ENCODE peak calls at places on chromosomes 1 and 21, in eight cellular contexts. Z, A, U, Y, N, W, G and C are unnamed samples.

GRCh38 chr1:115463347-115463746 is 125.3 kb upstream of the NGF start:
- DNase-seq in A (no peak), U (no peak), G (no peak), N (no peak), Z (no peak), W (peak), Y (no peak), C (no peak)

GRCh38 chr1:159974350-159974965 is 20.4 kb upstream of the SLAMF9 start:
- DNase-seq in Z (no peak), G (no peak), W (no peak), N (no peak), U (no peak), A (no peak), Y (no peak), C (no peak)

GRCh38 chr1:197519741-197520334 is 251.8 kb downstream of the CRB1 start:
- DNase-seq in N (peak), Z (no peak), Y (no peak), G (peak), U (no peak), A (peak), W (no peak), C (no peak)

GRCh38 chr21:15272591-15272990 is 207.8 kb upstream of the NRIP1 start:
- DNase-seq in U (no peak), W (no peak), G (no peak), N (peak), Z (no peak), A (no peak), Y (no peak), C (no peak)

GRCh38 chr1:87852410-87853202 is 523.9 kb downstream of the LMO4 start:
- DNase-seq in W (peak), Y (no peak), Z (no peak), G (no peak), A (no peak), N (no peak), U (no peak), C (no peak)

GRCh38 chr1:116433283-116434257 is 60.5 kb downstream of the ATP1A1 start:
- DNase-seq in Z (no peak), U (peak), N (peak), A (no peak), W (peak), Y (no peak), G (peak), C (no peak)

GRCh38 chr1:6519935-6520621 is 28.6 kb upstream of the PLEKHG5 start:
- DNase-seq in A (no peak), N (peak), Z (no peak), W (no peak), G (peak), U (no peak), Y (no peak), C (no peak)

GRCh38 chr1:41397020-41397419 is 35.8 kb downstream of the FOXO6 start:
- DNase-seq in Z (no peak), N (no peak), Y (no peak), W (no peak), A (no peak), U (no peak), G (no peak), C (no peak)

GRCh38 chr1:64539808-64540207 is 69.9 kb downstream of the CACHD1 start:
- DNase-seq in Z (no peak), W (peak), N (peak), Y (no peak), G (peak), A (no peak), U (peak), C (no peak)

GRCh38 chr21:19322360-19322759 is 918.8 kb upstream of the TMPRSS15 start:
- DNase-seq in U (no peak), A (no peak), W (no peak), Y (no peak), Z (no peak), N (peak), G (peak), C (no peak)
- TF ChIP-seq CTCF in U (peak), A (no peak), W (no peak), Y (peak), Z (no peak), N (peak), G (no peak), C (no peak)

GRCh38 chr1:34929853-34930701 is 627 bp upstream of the DLGAP3 start:
- DNase-seq in W (no peak), A (no peak), Z (no peak), Y (no peak), G (no peak), N (no peak), U (no peak), C (no peak)
- TF ChIP-seq CTCF in W (no peak), A (no peak), Z (no peak), Y (peak), G (no peak), N (no peak), U (no peak), C (no peak)

GRCh38 chr21:36540700-36541099 is 60.8 kb upstream of the CLDN14 start:
- DNase-seq in Y (no peak), A (no peak), N (no peak), U (no peak), Z (no peak), W (no peak), G (no peak), C (no peak)

GRCh38 chr21:36541721-36542139 is 61.8 kb upstream of the CLDN14 start:
- DNase-seq in Z (no peak), Y (no peak), G (no peak), W (no peak), U (no peak), N (no peak), A (no peak), C (no peak)

GRCh38 chr21:36544545-36544944 is 64.6 kb upstream of the CLDN14 start:
- DNase-seq in U (no peak), A (no peak), Z (no peak), W (no peak), N (no peak), Y (no peak), G (no peak), C (no peak)

GRCh38 chr21:36543924-36544323 is 64.0 kb upstream of the CLDN14 start:
- DNase-seq in U (no peak), N (no peak), A (no peak), W (no peak), Y (no peak), G (no peak), Z (no peak), C (no peak)

GRCh38 chr21:36542312-36543101 is 62.6 kb upstream of the CLDN14 start:
- DNase-seq in Z (peak), A (no peak), U (no peak), N (no peak), G (no peak), Y (peak), W (peak), C (no peak)
- TF ChIP-seq CTCF in Z (peak), A (no peak), U (no peak), N (no peak), G (no peak), Y (peak), W (no peak), C (no peak)

DNA sequence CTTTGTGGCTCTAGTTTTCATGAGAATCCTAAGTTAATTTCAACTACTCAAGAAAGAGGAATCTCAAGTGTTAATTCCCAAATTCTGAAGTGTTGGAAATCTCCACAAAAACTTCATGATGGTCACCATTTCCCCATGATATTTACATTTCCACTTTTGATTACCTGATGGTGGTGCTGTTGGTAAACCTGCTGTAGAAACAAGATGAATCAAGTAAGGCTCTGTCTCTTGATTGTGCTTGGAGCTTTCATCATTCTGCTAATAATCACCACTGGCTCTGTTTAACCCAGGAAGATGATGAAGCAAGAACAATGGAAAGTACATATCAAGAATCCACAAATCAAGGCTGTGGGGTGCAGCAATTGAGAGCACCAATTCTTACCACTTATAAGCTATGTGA is 77.8 kb downstream of the C4BPA start:
- DNase-seq in U (no peak), Z (no peak), W (no peak), Y (no peak), G (no peak), A (no peak), N (no peak), C (no peak)
- TF ChIP-seq CTCF in U (peak), Z (no peak), W (no peak), Y (peak), G (no peak), A (no peak), N (no peak), C (peak)

DNA sequence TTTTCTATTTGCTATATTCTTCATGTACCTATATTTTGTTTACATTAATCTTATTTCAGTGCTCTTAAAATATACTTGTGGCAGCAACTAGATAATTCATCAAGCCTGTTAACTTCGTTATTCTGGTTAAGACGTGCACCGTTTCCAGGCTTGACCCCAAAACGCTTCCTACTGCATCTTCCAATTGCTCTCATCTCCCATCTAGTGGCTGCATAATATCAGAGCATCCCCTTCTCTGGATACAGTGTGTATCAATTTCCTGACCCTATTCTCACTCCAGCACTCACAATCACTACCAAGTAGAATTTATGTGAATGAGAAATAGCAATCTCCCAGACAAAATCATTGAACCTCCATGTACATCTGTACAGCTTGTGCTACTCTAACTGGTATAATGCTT is 1280.3 kb upstream of the B3GALT2 start:
- DNase-seq in W (no peak), G (peak), N (no peak), A (no peak), Y (no peak), Z (no peak), U (no peak), C (no peak)
- TF ChIP-seq CTCF in W (no peak), G (peak), N (peak), A (peak), Y (no peak), Z (no peak), U (peak), C (no peak)

DNA sequence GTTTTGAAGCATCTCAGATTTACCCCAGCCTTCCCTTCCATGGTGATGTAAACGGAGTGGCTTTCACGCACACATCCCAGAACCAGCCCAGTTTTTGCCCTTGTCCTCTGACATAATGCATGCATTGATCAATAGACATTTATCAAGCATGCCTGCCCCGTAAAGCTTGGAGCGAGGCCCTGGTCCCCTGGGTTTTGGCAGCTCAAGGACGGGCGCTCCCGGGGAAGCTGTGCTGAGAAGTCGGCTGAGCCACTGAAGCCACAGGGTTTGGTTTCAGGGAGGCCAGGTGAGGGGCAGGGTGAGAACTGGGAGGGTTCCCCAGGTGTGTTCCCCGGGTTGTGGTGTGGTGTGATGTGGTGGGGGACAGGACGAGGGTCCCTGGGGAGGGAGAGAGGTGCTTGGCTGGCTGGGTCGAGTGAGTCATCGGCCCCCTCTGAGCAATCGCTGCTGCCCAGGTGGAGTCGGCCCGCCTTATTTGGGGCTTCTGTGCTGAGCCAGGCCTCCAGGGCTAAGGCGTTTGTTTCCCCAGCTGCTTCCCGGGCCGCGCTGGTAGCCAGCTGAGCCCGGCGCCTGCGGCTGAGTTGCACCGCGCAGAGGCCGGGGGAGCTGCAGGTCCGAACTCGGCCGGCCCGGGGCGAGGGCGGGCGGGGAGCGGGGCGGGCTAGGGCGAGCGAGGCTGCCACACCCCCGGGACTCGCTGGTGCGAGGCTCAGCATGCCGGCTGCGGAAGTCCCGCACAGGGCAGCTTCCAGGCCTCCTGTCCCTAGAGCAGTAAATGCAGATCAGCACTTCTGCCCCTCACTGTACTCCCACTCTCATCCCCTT is 23.6 kb downstream of the ATP2B4 start:
- DNase-seq in N (peak), Z (peak), U (peak), W (peak), Y (peak), G (peak), A (no peak), C (peak)
- TF ChIP-seq CTCF in N (no peak), Z (no peak), U (peak), W (no peak), Y (no peak), G (no peak), A (no peak), C (no peak)

DNA sequence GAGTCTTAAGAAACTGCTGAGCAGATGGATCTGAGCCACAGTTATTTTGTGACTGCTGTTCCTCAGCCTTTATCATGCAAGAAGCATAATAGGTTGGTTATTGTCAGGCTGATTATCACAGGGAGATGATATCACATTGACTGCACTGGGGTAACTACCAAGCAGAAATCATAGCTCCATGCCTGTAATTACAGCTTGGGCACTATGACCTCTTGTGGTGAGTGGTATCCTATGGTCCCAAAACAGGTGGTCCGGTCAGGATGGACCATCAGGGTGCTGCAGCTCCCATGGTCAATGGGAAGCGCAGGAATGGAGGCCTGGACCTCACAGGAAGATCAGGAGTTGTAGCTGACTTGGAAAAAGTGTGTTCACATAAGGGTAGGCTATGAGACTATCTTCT is 11.4 kb upstream of the ATP2B4 start:
- DNase-seq in W (no peak), G (no peak), Y (no peak), N (no peak), A (no peak), Z (no peak), U (no peak), C (no peak)
- TF ChIP-seq CTCF in W (no peak), G (no peak), Y (no peak), N (no peak), A (no peak), Z (no peak), U (peak), C (no peak)

GRCh38 chr21:20388400-20388799 is 609.8 kb upstream of the NCAM2 start:
- DNase-seq in Y (no peak), W (no peak), Z (no peak), N (no peak), G (no peak), U (no peak), A (no peak), C (no peak)
- TF ChIP-seq CTCF in Y (no peak), W (no peak), Z (no peak), N (no peak), G (no peak), U (no peak), A (no peak), C (no peak)

GRCh38 chr1:188365874-188366273 is 1537.1 kb downstream of the PLA2G4A start:
- DNase-seq in Z (no peak), Y (no peak), G (no peak), W (no peak), U (no peak), N (no peak), A (no peak), C (no peak)
- TF ChIP-seq CTCF in Z (no peak), Y (no peak), G (no peak), W (no peak), U (no peak), N (no peak), A (peak), C (no peak)